ENCODE peak calls at places on chromosome 1, in eight cellular contexts. C is MG63; M is NCI-H187 treated with DMSO at 0.1 percent for 48 hours; E is activated naive CD4-positive, alpha-beta T cell treated with anti-CD3 and anti-CD28 coated beads, Interleukin-2, amount 50 U/mL, for 16 hours; B is effector CD4-positive, alpha-beta T cell; G is left colon; W is activated T-cell treated with anti-CD3 and anti-CD28 coated beads for 1 hour; S is tibial artery. J is an unnamed sample.

GRCh38 chr1:10986525-10986890 is 25.9 kb upstream of the TARDBP start:
- DNase-seq in B (no peak), W (no peak), G (no peak), C (no peak), E (no peak), M (no peak), S (no peak), J (no peak)

GRCh38 chr1:17502326-17502778 is 37.1 kb upstream of the ARHGEF10L start:
- DNase-seq in M (peak), E (peak), B (no peak), S (peak), W (peak), G (peak), C (peak), J (peak)

GRCh38 chr1:170296642-170297041 is 150.9 kb downstream of the NTMT2 start:
- DNase-seq in E (no peak), C (no peak), G (no peak), B (no peak), W (no peak), S (no peak), M (no peak), J (no peak)

GRCh38 chr1:204377800-204378608 is 18.3 kb upstream of the PLEKHA6 start:
- DNase-seq in W (peak), M (peak), S (no peak), C (peak), B (peak), G (peak), E (peak), J (peak)

GRCh38 chr1:235942625-235942934 is 75.9 kb upstream of the LYST start:
- DNase-seq in M (no peak), C (no peak), S (no peak), W (no peak), B (no peak), E (no peak), G (no peak), J (no peak)

GRCh38 chr1:175865041-175865766 is 121.8 kb upstream of the TNR start:
- DNase-seq in M (no peak), G (no peak), S (no peak), C (no peak), E (no peak), W (no peak), B (no peak), J (no peak)

GRCh38 chr1:223824287-223824686 is 21.5 kb downstream of the TP53BP2 start:
- DNase-seq in W (no peak), E (no peak), B (no peak), C (no peak), M (no peak), S (no peak), G (no peak), J (no peak)

GRCh38 chr1:8536521-8536920 is 218.6 kb downstream of the SLC45A1 start:
- DNase-seq in B (no peak), M (no peak), W (no peak), G (no peak), S (no peak), C (no peak), E (no peak), J (no peak)

GRCh38 chr1:207817778-207818751 is 66.2 kb downstream of the CD46 start:
- DNase-seq in B (no peak), G (no peak), S (peak), E (no peak), C (no peak), M (no peak), W (no peak), J (no peak)

J was measured in Daoy.